ENCODE peak calls at places on chromosomes 13 and 19, in five cellular contexts. A is stimulated activated CD8-positive, alpha-beta memory T cell treated with anti-CD3 and anti-CD28 coated beads, Interleukin-15, amount 100 ng/mL, for 24 hours; Y is NCI-H2081; X is stimulated activated CD4-positive, alpha-beta T cell treated with anti-CD3 and anti-CD28 coated beads, Interleukin-12 subunit alpha, Interleukin-12 subunit beta, amount 100 ng/mL, for 24 hours; U is stimulated activated naive CD4-positive, alpha-beta T cell. Z is an unnamed sample.

GRCh38 chr19:45442927-45443461 is 19.3 kb upstream of the ERCC1 start:
- DNase-seq in A (no peak), Y (no peak), X (no peak), U (peak), Z (no peak)

GRCh38 chr19:50317115-50317514 is 12.1 kb downstream of the KCNC3 start:
- DNase-seq in A (no peak), Y (no peak), X (no peak), U (no peak), Z (no peak)

GRCh38 chr19:33500586-33500985 is 21.0 kb downstream of the PEPD start:
- DNase-seq in A (no peak), Y (no peak), X (no peak), U (no peak), Z (no peak)

GRCh38 chr13:61253105-61253877 is 162.4 kb downstream of the PCDH20 start:
- DNase-seq in A (no peak), Y (no peak), X (no peak), U (no peak), Z (no peak)

GRCh38 chr19:2811221-2811722 is 8.4 kb upstream of the ZNF554 start:
- DNase-seq in A (no peak), Y (no peak), X (no peak), U (no peak), Z (no peak)

GRCh38 chr13:43484432-43485225 is 302.1 kb downstream of the ENOX1 start:
- DNase-seq in A (no peak), Y (no peak), X (no peak), U (no peak), Z (no peak)

GRCh38 chr13:32150794-32151193 is 119.2 kb downstream of the FRY start:
- DNase-seq in A (no peak), Y (no peak), X (no peak), U (no peak), Z (no peak)

GRCh38 chr13:77034883-77035282 is 7.9 kb upstream of the FBXL3 start:
- DNase-seq in A (no peak), Y (no peak), X (no peak), U (no peak), Z (no peak)

GRCh38 chr13:112113851-112114250 is 46.9 kb downstream of the SOX1 start:
- DNase-seq in A (no peak), Y (no peak), X (no peak), U (no peak), Z (no peak)

GRCh38 chr19:6352381-6353165 is 8.8 kb upstream of the CLPP start:
- DNase-seq in A (no peak), Y (no peak), X (no peak), U (no peak), Z (no peak)

GRCh38 chr19:39996218-39996810 is 546 bp upstream of the ZNF546 start:
- DNase-seq in A (no peak), Y (peak), X (peak), U (no peak), Z (no peak)

GRCh38 chr19:56840452-56841193 is at the start of the genes PEG3 and ZIM2:
- DNase-seq in A (no peak), Y (no peak), X (no peak), U (no peak), Z (no peak)

GRCh38 chr19:18490719-18491118 is 31.2 kb downstream of the ELL start:
- DNase-seq in A (no peak), Y (no peak), X (no peak), U (no peak), Z (no peak)

GRCh38 chr13:78022164-78022877 is 103.7 kb upstream of the EDNRB start:
- DNase-seq in A (no peak), Y (peak), X (peak), U (peak), Z (no peak)

GRCh38 chr19:3224346-3225325 is at the start of gene CELF5:
- DNase-seq in A (peak), Y (peak), X (no peak), U (peak), Z (peak)

GRCh38 chr19:34556500-34556899 is 74.9 kb downstream of the WTIP start:
- DNase-seq in A (no peak), Y (no peak), X (no peak), U (no peak), Z (no peak)

GRCh38 chr13:39451301-39451700 is 151.7 kb downstream of the LHFPL6 start:
- DNase-seq in A (no peak), Y (peak), X (no peak), U (no peak), Z (no peak)

GRCh38 chr13:102033719-102034446 is 368.0 kb downstream of the FGF14 start:
- DNase-seq in A (no peak), Y (peak), X (no peak), U (no peak), Z (no peak)

GRCh38 chr19:1645299-1645698 is 7.1 kb downstream of the TCF3 start:
- DNase-seq in A (no peak), Y (no peak), X (no peak), U (no peak), Z (no peak)

GRCh38 chr19:3137139-3137538 is 1.3 kb downstream of the GNA15 start:
- DNase-seq in A (no peak), Y (no peak), X (no peak), U (no peak), Z (no peak)

GRCh38 chr19:22526661-22527272 is 104.6 kb upstream of the ZNF98 start:
- DNase-seq in A (no peak), Y (no peak), X (no peak), U (no peak), Z (no peak)

GRCh38 chr13:48401480-48401879 is 11.4 kb downstream of the LPAR6 start:
- DNase-seq in A (no peak), Y (no peak), X (no peak), U (no peak), Z (no peak)

GRCh38 chr13:106001443-106001842 is 534.0 kb downstream of the EFNB2 start:
- DNase-seq in A (no peak), Y (no peak), X (no peak), U (no peak), Z (no peak)

GRCh38 chr19:45913874-45914830 is at the start of gene NANOS2:
- DNase-seq in A (no peak), Y (no peak), X (no peak), U (no peak), Z (no peak)

GRCh38 chr13:93776936-93777335 is 550.3 kb downstream of the GPC6 start:
- DNase-seq in A (no peak), Y (no peak), X (no peak), U (no peak), Z (no peak)

GRCh38 chr13:99360696-99361095 is 53.5 kb upstream of the GPR183 start:
- DNase-seq in A (no peak), Y (no peak), X (no peak), U (no peak), Z (no peak)

GRCh38 chr19:45468803-45469131 is 971 bp downstream of the FOSB start:
- DNase-seq in A (no peak), Y (no peak), X (no peak), U (peak), Z (no peak)

GRCh38 chr13:29693297-29693945 is 97.9 kb upstream of the SLC7A1 start:
- DNase-seq in A (no peak), Y (no peak), X (no peak), U (no peak), Z (no peak)

GRCh38 chr13:50884270-50884669 is 25.3 kb upstream of the RNASEH2B start:
- DNase-seq in A (no peak), Y (no peak), X (no peak), U (no peak), Z (no peak)